ENCODE peak calls at places on chromosomes 4 and X, in seven cellular contexts. O, A, R, H, N, I and K are unnamed samples.

GRCh38 chr4:46392421-46392820 is 2.5 kb upstream of the GABRA2 start:
- DNase-seq in R (no peak), H (no peak), I (peak), N (no peak), O (no peak), A (no peak), K (no peak)

GRCh38 chr4:8735236-8736082 is 136.2 kb downstream of the HMX1 start:
- DNase-seq in H (no peak), I (no peak), O (no peak), N (no peak), R (peak), A (no peak), K (no peak)

GRCh38 chrX:13939741-13940597 is 89.7 kb downstream of the GEMIN8 start:
- DNase-seq in O (peak), I (no peak), A (no peak), H (no peak), R (no peak), N (no peak), K (no peak)

GRCh38 chr4:168515222-168516011 is 18.6 kb downstream of the PALLD start:
- DNase-seq in H (no peak), N (no peak), I (no peak), R (no peak), A (peak), O (peak), K (peak)

GRCh38 chr4:54998991-54999390 is 126.4 kb downstream of the KDR start:
- DNase-seq in H (no peak), R (no peak), O (no peak), A (peak), N (no peak), I (no peak), K (no peak)

GRCh38 chrX:16212436-16212835 is 45.2 kb downstream of the MAGEB17 start:
- DNase-seq in H (no peak), A (no peak), R (no peak), O (no peak), N (no peak), I (no peak), K (no peak)

GRCh38 chrX:56745019-56745418 is 16.0 kb downstream of the NBDY start:
- DNase-seq in I (no peak), N (no peak), R (no peak), H (no peak), A (peak), O (no peak), K (no peak)

GRCh38 chr4:185210102-185210981 is 944 bp downstream of the SNX25 start:
- DNase-seq in N (peak), H (peak), I (peak), A (peak), R (peak), O (peak), K (peak)

GRCh38 chr4:44996276-44996845 is 270.0 kb upstream of the GNPDA2 start:
- DNase-seq in R (no peak), H (no peak), N (no peak), A (no peak), O (no peak), I (no peak), K (no peak)

GRCh38 chr4:119025440-119025839 is 110.2 kb upstream of the MYOZ2 start:
- DNase-seq in N (no peak), A (peak), O (no peak), H (peak), R (peak), I (peak), K (no peak)

GRCh38 chr4:185941476-185941875 is 127.5 kb upstream of the TLR3 start:
- DNase-seq in H (no peak), A (no peak), O (no peak), I (no peak), R (no peak), N (no peak), K (no peak)

GRCh38 chr4:64718091-64718490 is 308.8 kb upstream of the TECRL start:
- DNase-seq in O (no peak), A (peak), R (no peak), N (no peak), H (no peak), I (no peak), K (no peak)

GRCh38 chr4:169015237-169015636 is 5.2 kb upstream of the CBR4 start:
- DNase-seq in O (no peak), I (no peak), N (no peak), R (no peak), A (no peak), H (peak), K (peak)

GRCh38 chr4:13264126-13264525 is 220.0 kb downstream of the RAB28 start:
- DNase-seq in I (no peak), O (no peak), N (no peak), R (no peak), H (no peak), A (peak), K (no peak)

GRCh38 chrX:13059269-13059668 is 14.8 kb upstream of the FAM9C start:
- DNase-seq in N (no peak), A (no peak), H (no peak), O (peak), R (no peak), I (no peak), K (no peak)

GRCh38 chr4:111678466-111678865 is 466.8 kb upstream of the FAM241A start:
- DNase-seq in O (no peak), H (no peak), I (no peak), N (no peak), A (peak), R (no peak), K (no peak)

GRCh38 chr4:172962564-172963353 is 205.9 kb upstream of the GALNT7 start:
- DNase-seq in I (peak), O (peak), H (no peak), A (peak), R (no peak), N (no peak), K (no peak)

GRCh38 chr4:141006236-141006802 is 127.0 kb downstream of the RNF150 start:
- DNase-seq in R (no peak), O (no peak), A (no peak), H (no peak), N (no peak), I (no peak), K (no peak)

GRCh38 chr4:29467044-29467717 is 1253.0 kb upstream of the PCDH7 start:
- DNase-seq in R (no peak), A (peak), I (no peak), O (no peak), H (no peak), N (no peak), K (no peak)

GRCh38 chr4:26201119-26201518 is 119.7 kb upstream of the RBPJ start:
- DNase-seq in R (no peak), A (peak), H (no peak), I (no peak), O (no peak), N (no peak), K (no peak)

GRCh38 chr4:130233377-130234047 is 1137.6 kb downstream of the C4orf33 start:
- DNase-seq in O (no peak), A (no peak), I (no peak), H (no peak), N (no peak), R (no peak), K (no peak)

GRCh38 chrX:150841466-150842197 is 56.8 kb downstream of the CD99L2 start:
- DNase-seq in O (no peak), A (peak), N (no peak), H (no peak), I (no peak), R (no peak), K (no peak)

GRCh38 chr4:23878912-23879732 is 10.7 kb downstream of the PPARGC1A start:
- DNase-seq in I (no peak), A (peak), N (no peak), H (no peak), R (no peak), O (no peak), K (no peak)

GRCh38 chr4:28481565-28481964 is 1620.9 kb downstream of the STIM2 start:
- DNase-seq in O (no peak), N (no peak), A (no peak), H (no peak), R (no peak), I (no peak), K (no peak)

GRCh38 chr4:36043241-36043640 is 201.1 kb downstream of the ARAP2 start:
- DNase-seq in H (no peak), R (no peak), I (no peak), A (no peak), O (no peak), N (no peak), K (no peak)